ENCODE peak calls at places on chromosomes 13 and 19, in four cellular contexts. S, V, Y and A are unnamed samples.
A peak's percentile ranks its signal among the peaks of the same experiment; 100 is the strongest.

GRCh38 chr13:66069570-66069969 is 1160.6 kb downstream of the PCDH9 start:
- DNase-seq in S (no peak), Y (no peak), V (no peak), A (peak; percentile 42)

GRCh38 chr13:77696006-77696862 is 1.3 kb upstream of the SLAIN1 start:
- DNase-seq in Y (no peak), V (no peak), S (no peak), A (peak; percentile 21)

GRCh38 chr13:30340367-30341184 is 33.2 kb upstream of the KATNAL1 start:
- DNase-seq in V (peak; percentile 92), Y (peak; percentile 99), S (no peak), A (peak; percentile 80)

GRCh38 chr19:334296-335071 is 10.1 kb downstream of the MIER2 start:
- DNase-seq in S (no peak), V (no peak), Y (no peak), A (no peak)

GRCh38 chr13:82116422-82116989 is 1765.8 kb downstream of the SLITRK1 start:
- DNase-seq in S (no peak), V (no peak), Y (no peak), A (no peak)

GRCh38 chr13:64248371-64249065 is 2832.9 kb upstream of the PCDH20 start:
- DNase-seq in Y (peak; percentile 42), V (no peak), S (no peak), A (peak; percentile 29)

GRCh38 chr13:88461272-88462009 is 790.3 kb downstream of the SLITRK5 start:
- DNase-seq in Y (no peak), S (no peak), V (no peak), A (no peak)

GRCh38 chr13:39779337-39780270 is 124.1 kb downstream of the COG6 start:
- DNase-seq in V (no peak), Y (peak; percentile 32), S (no peak), A (peak; percentile 40)

GRCh38 chr13:76522083-76522755 is 364.0 kb downstream of the KCTD12 start:
- DNase-seq in V (no peak), S (no peak), Y (peak; percentile 24), A (no peak)

GRCh38 chr19:29840066-29840950 is 28.5 kb downstream of the CCNE1 start:
- DNase-seq in S (no peak), Y (no peak), V (no peak), A (no peak)

GRCh38 chr19:10000171-10000826 is 10.0 kb downstream of the COL5A3 start:
- DNase-seq in S (no peak), V (peak; percentile 92), Y (peak; percentile 73), A (peak; percentile 59)

GRCh38 chr13:33927315-33927714 is 109.4 kb downstream of the RFC3 start:
- DNase-seq in Y (peak; percentile 81), V (no peak), S (no peak), A (peak; percentile 70)

GRCh38 chr19:2287585-2287984 is 5.6 kb upstream of the PEAK3 start:
- DNase-seq in S (no peak), Y (no peak), V (no peak), A (no peak)
- H3K4me3 ChIP-seq in S (no peak overlapping the region), Y (no peak overlapping the region), V (no peak overlapping the region), A (no peak overlapping the region)

GRCh38 chr19:17105548-17105947 is 30.0 kb downstream of the MYO9B start:
- DNase-seq in Y (no peak), S (no peak), V (no peak), A (no peak)

GRCh38 chr19:17101686-17102628 is 26.4 kb downstream of the MYO9B start:
- DNase-seq in V (no peak), Y (no peak), S (no peak), A (no peak)

GRCh38 chr19:17104679-17105078 is 29.1 kb downstream of the MYO9B start:
- DNase-seq in S (no peak), Y (no peak), V (no peak), A (no peak)

GRCh38 chr19:17107546-17108452 is 32.2 kb downstream of the MYO9B start:
- DNase-seq in Y (peak; percentile 98), S (peak; percentile 92), V (peak; percentile 98), A (peak; percentile 99)

GRCh38 chr19:17103177-17103576 is 27.6 kb downstream of the MYO9B start:
- DNase-seq in V (no peak), S (no peak), Y (no peak), A (peak; percentile 39)
- TF ChIP-seq CTCF in V (no peak), S (peak; percentile 67), Y (peak; percentile 62), A (peak; percentile 75)

DNA sequence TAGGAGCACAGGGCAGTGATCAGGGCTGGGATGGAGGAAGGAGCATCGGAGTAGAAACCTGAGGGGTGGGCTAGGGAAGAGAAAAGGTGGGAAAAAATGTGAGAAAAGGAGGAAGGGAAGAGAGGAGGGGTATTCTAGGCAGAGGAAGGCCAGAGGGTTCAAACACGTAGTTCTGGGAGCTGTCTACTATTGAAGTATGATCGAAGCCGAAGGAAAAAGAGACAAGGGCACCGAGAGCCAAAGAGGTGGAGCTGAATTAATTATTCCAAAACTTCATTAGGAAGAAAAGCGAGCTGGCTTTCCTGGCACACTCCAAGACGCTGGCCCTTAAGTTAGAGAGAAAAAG is 7.8 kb downstream of the DLL3 start:
- DNase-seq in S (no peak), V (no peak), Y (no peak), A (no peak)
- H3K4me3 ChIP-seq in S (no peak overlapping the region), V (no peak overlapping the region), Y (peak overlapping the region; percentile 29), A (peak overlapping the region; percentile 12)

DNA sequence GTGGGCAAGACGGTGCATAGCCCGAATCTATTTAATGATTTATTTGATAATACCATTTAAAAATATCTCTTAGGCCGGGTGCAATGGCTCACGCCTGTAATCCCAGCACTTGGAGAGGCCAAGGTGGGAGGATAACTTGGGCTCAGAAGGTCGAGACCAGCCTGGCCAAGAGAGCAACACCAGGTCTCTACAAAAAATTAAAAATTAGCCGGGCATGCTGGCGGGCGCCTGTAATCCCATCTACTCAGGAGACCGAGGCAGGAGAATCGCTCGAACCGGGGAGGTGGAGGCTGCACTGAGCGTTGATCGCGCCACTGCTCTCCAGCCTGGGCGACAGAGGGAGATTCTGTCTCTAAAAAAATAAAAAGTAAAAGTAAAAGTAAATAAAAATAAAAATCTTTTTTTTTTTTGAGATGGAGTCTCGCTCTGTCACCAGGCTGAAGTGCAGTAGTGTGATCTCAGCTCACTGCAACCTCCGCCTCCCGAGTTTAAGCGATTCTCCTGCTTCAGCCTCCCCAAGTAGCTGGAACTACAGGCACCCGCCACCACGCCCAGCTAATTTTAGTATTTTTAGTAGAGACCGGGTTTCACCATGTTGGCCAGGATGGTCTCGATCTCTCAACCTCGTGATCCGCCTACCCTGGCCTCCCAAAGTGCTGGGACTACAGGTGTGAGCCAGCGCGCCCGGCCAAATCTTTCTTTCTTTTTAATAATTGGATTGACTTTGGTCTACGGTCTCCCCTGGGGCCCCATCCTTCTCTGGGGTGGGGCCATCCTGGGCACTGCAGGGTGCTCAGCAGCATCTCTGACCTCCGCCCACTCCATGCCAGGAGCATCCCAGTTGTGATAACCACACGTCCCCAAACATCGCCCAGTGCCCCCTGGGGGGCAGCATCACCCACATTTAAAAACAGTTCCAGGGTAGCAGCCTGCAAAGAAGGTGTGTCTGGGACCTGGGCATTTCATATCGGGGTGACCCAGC is 90.7 kb downstream of the GNG7 start:
- DNase-seq in Y (no peak), V (peak; percentile 86), S (no peak), A (no peak)
- TF ChIP-seq CTCF in Y (no peak), V (no peak), S (peak; percentile 10), A (no peak)

GRCh38 chr19:55005684-55006488 is 32.2 kb downstream of the GP6 start:
- DNase-seq in V (no peak), Y (no peak), S (no peak), A (peak; percentile 48)
- H3K4me3 ChIP-seq in V (no peak overlapping the region), Y (no peak overlapping the region), S (no peak overlapping the region), A (peak overlapping the region; percentile 42)

GRCh38 chr13:99033814-99034213 is 56.0 kb upstream of the DOCK9 start:
- DNase-seq in S (no peak), Y (peak; percentile 36), V (no peak), A (peak; percentile 50)
- TF ChIP-seq CTCF in S (peak; percentile 52), Y (peak; percentile 73), V (no peak), A (peak; percentile 53)

GRCh38 chr19:12345197-12345596 is 11.8 kb upstream of the ZNF563 start:
- DNase-seq in V (no peak), S (no peak), Y (no peak), A (no peak)

GRCh38 chr19:12350890-12351197 is 14.6 kb downstream of the ZNF442 start:
- DNase-seq in V (no peak), Y (no peak), S (no peak), A (no peak)

GRCh38 chr19:12346896-12347295 is 13.5 kb upstream of the ZNF563 start:
- DNase-seq in V (no peak), Y (no peak), S (no peak), A (no peak)

GRCh38 chr19:12353375-12353774 is 12.1 kb downstream of the ZNF442 start:
- DNase-seq in S (no peak), V (no peak), Y (no peak), A (no peak)

GRCh38 chr19:12350185-12350889 is 15.1 kb downstream of the ZNF442 start:
- DNase-seq in V (no peak), Y (no peak), S (no peak), A (no peak)
- H3K4me3 ChIP-seq in V (no peak overlapping the region), Y (no peak overlapping the region), S (no peak overlapping the region), A (no peak overlapping the region)

GRCh38 chr19:47272448-47273312 is 2.0 kb upstream of the INAFM1 start:
- DNase-seq in S (peak; percentile 78), Y (peak; percentile 71), V (peak; percentile 93), A (no peak)
- TF ChIP-seq CTCF in S (no peak), Y (peak; percentile 28), V (no peak), A (no peak)